ENCODE peak calls at places on chromosomes 16 and 17, in six cellular contexts. P, R, Z, J, T and O are unnamed samples.
A peak's percentile ranks its signal among the peaks of the same experiment; 100 is the strongest.

GRCh38 chr16:3577302-3577752 is at the start of gene NLRC3:
- DNase-seq in J (no peak), Z (no peak), P (no peak), T (no peak), R (no peak), O (no peak)

GRCh38 chr17:65514082-65514481 is 47.4 kb downstream of the AXIN2 start:
- DNase-seq in Z (no peak), P (peak; percentile 25), T (no peak), R (no peak), J (peak; percentile 97), O (no peak)

GRCh38 chr16:50550035-50550434 is 1.8 kb downstream of the NKD1 start:
- DNase-seq in R (no peak), Z (no peak), P (no peak), J (no peak), T (no peak), O (no peak)

GRCh38 chr16:57661510-57661909 is 6.6 kb upstream of the ADGRG3 start:
- DNase-seq in Z (no peak), P (no peak), J (no peak), T (no peak), R (no peak), O (no peak)

GRCh38 chr17:1905190-1905919 is 75.5 kb downstream of the RPA1 start:
- DNase-seq in T (no peak), Z (no peak), J (peak; percentile 11), R (no peak), P (no peak), O (no peak)

GRCh38 chr17:33486135-33486886 is 193.2 kb upstream of the ASIC2 start:
- DNase-seq in J (no peak), T (no peak), R (no peak), P (no peak), Z (no peak), O (no peak)

GRCh38 chr17:4558311-4558972 is 1.9 kb downstream of the GGT6 start:
- DNase-seq in J (no peak), P (no peak), Z (no peak), R (no peak), T (no peak), O (no peak)

GRCh38 chr16:27293343-27293742 is 20.4 kb upstream of the IL4R start:
- DNase-seq in P (no peak), T (no peak), R (no peak), Z (no peak), J (no peak), O (no peak)

GRCh38 chr16:67873435-67874146 is 739 bp downstream of the EDC4 start:
- DNase-seq in T (no peak), J (peak; percentile 16), Z (no peak), P (no peak), R (no peak), O (no peak)

GRCh38 chr16:56673916-56674315 is 4.3 kb downstream of the MT1H start:
- DNase-seq in P (peak; percentile 33), R (no peak), Z (peak; percentile 54), J (peak; percentile 5), T (no peak), O (no peak)

GRCh38 chr17:71349908-71350600 is 770.8 kb upstream of the SOX9 start:
- DNase-seq in J (peak; percentile 18), Z (no peak), R (no peak), P (no peak), T (no peak), O (no peak)

GRCh38 chr16:53126390-53126789 is 71.6 kb downstream of the CHD9 start:
- DNase-seq in R (no peak), J (no peak), P (no peak), Z (no peak), T (no peak), O (no peak)

GRCh38 chr17:57995076-57995956 is 7.3 kb upstream of the VEZF1 start:
- DNase-seq in T (peak; percentile 88), J (peak; percentile 69), R (peak; percentile 61), Z (peak; percentile 87), P (peak; percentile 74), O (peak; percentile 29)

GRCh38 chr17:29930399-29931010 is 477 bp upstream of the SSH2 start:
- DNase-seq in J (no peak), Z (no peak), R (no peak), P (no peak), T (no peak), O (no peak)

DNA sequence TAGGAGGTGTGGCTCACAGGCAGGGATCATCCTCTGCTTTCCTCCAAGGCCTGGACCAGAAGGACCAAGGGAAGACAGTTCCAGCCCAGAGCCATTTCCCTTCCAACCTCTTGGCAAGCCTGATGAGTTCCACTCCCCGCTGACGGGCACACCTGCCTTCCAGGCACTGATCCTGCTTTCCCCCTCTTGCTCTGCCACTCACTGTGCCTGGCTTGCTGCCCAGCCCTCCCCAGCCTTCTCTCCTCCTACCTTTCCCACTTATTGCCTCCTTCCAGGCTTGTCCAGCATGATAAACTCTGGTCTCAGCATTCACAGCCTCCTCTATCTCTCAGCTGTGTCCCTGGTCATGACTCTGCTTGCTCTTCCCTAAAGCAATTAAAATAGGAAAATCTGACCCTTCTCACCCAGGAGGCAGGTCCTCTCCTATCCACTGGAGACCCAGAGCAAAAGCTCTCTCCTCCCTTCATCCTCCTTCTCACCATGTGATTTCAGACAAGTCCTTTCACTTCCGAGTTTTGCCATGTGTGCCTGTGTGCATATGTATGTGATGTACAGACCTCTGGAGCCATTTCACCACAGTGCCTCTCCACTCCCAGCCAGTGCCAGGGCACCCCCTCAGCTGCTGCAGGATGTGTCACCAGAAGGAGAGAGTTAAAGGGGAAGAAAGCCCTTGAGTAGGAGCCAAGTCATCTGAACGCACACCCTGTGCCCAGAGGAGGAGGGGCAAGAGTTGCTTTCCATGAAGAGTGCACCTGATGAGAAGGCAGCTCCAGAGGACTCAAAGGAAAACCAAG is 13.4 kb upstream of the TMEM170A start:
- DNase-seq in Z (no peak), P (no peak), J (no peak), T (no peak), R (no peak), O (no peak)
- TF ChIP-seq CTCF in Z (no peak), P (no peak), J (no peak), T (no peak), R (no peak), O (no peak)

GRCh38 chr17:17120294-17120693 is 78.0 kb downstream of the MPRIP start:
- DNase-seq in P (no peak), J (no peak), Z (no peak), T (no peak), R (no peak), O (no peak)
- H3K27ac ChIP-seq in P (peak overlapping the region; percentile 81), J (no peak overlapping the region), Z (peak overlapping the region; percentile 72), T (no peak overlapping the region), R (peak overlapping the region; percentile 58), O (peak overlapping the region; percentile 70)

GRCh38 chr17:50425001-50425681 is 877 bp upstream of the ACSF2 start:
- DNase-seq in J (no peak), P (no peak), Z (no peak), R (no peak), T (no peak), O (no peak)

GRCh38 chr17:50426472-50426782 is 409 bp downstream of the ACSF2 start:
- DNase-seq in P (no peak), Z (no peak), J (no peak), T (no peak), R (no peak), O (no peak)

GRCh38 chr17:50428831-50429424 is 2.9 kb downstream of the ACSF2 start:
- DNase-seq in J (no peak), R (peak; percentile 48), T (no peak), Z (no peak), P (peak; percentile 92), O (no peak)

GRCh38 chr17:50425682-50426471 is at the start of gene ACSF2:
- DNase-seq in J (peak; percentile 49), Z (peak; percentile 50), R (peak; percentile 82), P (peak; percentile 72), T (peak; percentile 71), O (peak; percentile 82)

DNA sequence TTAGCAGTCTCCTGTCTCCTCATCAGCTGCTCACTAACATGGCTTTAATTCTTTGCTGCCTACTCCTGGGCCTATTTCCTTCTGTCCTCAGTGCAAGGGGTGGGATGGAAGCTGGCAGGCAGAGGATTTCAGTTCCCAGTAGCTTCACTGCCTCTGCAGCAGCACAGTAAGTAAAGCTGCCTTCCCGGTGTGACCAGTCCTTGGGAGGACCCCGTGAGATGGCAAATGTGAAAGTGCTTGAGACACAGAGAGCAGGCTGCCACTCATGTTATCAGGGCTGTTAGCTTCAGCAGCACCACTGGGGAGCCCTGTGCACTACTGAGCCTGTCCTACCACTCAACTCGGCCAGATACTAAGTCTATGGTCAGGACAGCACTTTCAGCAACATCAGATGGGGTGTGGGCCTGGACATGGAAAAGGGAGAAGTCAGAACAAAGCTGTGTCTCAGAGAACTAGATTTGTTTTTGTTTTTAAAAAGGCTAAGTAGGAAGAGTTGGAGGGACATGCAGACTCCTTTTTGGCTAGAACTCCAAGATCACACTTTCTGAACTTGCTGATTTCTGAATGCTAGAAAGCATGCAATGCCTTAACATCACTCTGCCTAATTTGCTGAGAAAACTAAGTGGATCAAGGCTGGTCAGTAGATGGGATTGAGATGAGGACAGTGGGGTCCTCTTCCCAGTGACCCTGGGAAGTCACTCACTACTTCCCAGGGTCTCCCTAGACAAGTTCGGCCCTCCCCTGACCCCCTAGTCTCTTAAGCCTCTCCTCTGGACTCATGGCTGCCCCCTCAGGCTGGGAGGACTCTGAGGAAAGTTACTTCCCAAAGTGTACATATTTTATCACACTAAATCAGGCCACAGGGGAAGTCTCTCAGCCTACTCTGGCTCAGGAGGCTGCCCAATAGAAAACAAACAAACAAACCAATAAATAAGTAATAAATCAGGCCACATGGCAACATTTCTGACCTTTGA is 1.1 kb downstream of the ACSF2 start:
- DNase-seq in R (peak; percentile 27), J (peak; percentile 17), P (no peak), T (peak; percentile 35), Z (peak; percentile 84), O (no peak)
- TF ChIP-seq CTCF in R (no peak), J (peak; percentile 19), P (no peak), T (peak; percentile 45), Z (peak; percentile 43), O (no peak)

DNA sequence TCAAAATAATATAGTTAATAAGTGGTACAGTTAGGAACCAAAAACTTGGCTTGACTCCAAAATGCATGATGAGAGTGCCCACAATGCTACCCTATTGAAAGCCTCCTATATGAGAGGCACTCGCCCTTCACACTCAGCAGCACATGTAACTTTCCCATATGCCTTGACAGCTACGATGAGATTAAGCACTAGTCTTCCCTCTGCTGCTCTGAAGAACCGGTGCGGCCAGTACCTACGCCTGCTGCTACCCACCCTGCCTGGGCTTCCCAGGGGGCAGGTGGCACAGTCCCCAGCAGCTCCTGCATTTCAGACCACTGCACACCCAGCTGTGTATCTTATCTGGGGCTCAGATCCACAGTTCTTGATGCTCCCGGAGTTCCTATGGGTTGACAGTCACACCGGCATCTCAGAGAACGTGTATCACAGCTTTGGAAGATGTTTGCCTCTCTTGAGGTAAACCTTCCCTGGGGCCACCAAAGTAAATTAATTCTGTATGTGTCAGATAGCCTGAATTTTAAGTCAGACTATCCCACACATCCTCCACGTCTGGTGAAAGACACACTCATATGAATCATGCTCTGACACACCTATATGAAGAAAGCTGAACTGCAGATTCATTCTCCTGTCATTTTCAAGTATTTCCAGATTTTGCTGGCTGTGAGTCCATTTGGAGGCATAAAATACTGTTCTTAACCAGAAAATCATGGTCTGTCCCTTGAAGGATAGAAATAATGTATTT is 77.8 kb downstream of the MYH10 start:
- DNase-seq in T (no peak), P (no peak), J (peak; percentile 55), R (no peak), Z (no peak), O (no peak)
- H3K27ac ChIP-seq in T (no peak overlapping the region), P (no peak overlapping the region), J (no peak overlapping the region), R (no peak overlapping the region), Z (peak overlapping the region; percentile 35), O (no peak overlapping the region)

GRCh38 chr17:8108972-8109668 is 9.2 kb downstream of the ALOXE3 start:
- DNase-seq in J (no peak), T (no peak), P (no peak), R (no peak), Z (no peak), O (no peak)
- TF ChIP-seq CTCF in J (no peak), T (no peak), P (no peak), R (no peak), Z (no peak), O (no peak)